ENCODE peak calls at places on chromosomes 5 and 9, in eight cellular contexts. One of them, this sample, is unnamed.

GRCh38 chr9:134258828-134259546 is 67.3 kb upstream of the RXRA start:
- DNase-seq in SHP77 treated with DMSO at 0.1 percent for 48 hours: no peak
- DNase-seq in pons: no peak
- DNase-seq in skeletal muscle cell: no peak
- DNase-seq in left colon: no peak
- DNase-seq in lung microvascular endothelial cell: no peak
- DNase-seq in MCF 10A: no peak
- DNase-seq in A549: no peak
- DNase-seq in this sample: no peak

GRCh38 chr5:79229357-79230174 is 6.4 kb upstream of the JMY start:
- DNase-seq in SHP77 treated with DMSO at 0.1 percent for 48 hours: no peak
- DNase-seq in pons: no peak
- DNase-seq in skeletal muscle cell: peak; percentile 48
- DNase-seq in left colon: no peak
- DNase-seq in lung microvascular endothelial cell: no peak
- DNase-seq in MCF 10A: peak; percentile 48
- DNase-seq in A549: no peak
- DNase-seq in this sample: no peak

GRCh38 chr9:83537331-83538171 is 650 bp downstream of the FRMD3 start:
- DNase-seq in SHP77 treated with DMSO at 0.1 percent for 48 hours: no peak
- DNase-seq in pons: no peak
- DNase-seq in skeletal muscle cell: no peak
- DNase-seq in left colon: no peak
- DNase-seq in lung microvascular endothelial cell: peak; percentile 17
- DNase-seq in MCF 10A: no peak
- DNase-seq in A549: no peak
- DNase-seq in this sample: peak; percentile 27

GRCh38 chr9:136774416-136775045 is 10.2 kb upstream of the LCN15 start:
- DNase-seq in SHP77 treated with DMSO at 0.1 percent for 48 hours: no peak
- DNase-seq in pons: no peak
- DNase-seq in skeletal muscle cell: no peak
- DNase-seq in left colon: no peak
- DNase-seq in lung microvascular endothelial cell: no peak
- DNase-seq in MCF 10A: no peak
- DNase-seq in A549: no peak
- DNase-seq in this sample: no peak

GRCh38 chr5:151675225-151675955 is 11.3 kb downstream of the SPARC start:
- DNase-seq in SHP77 treated with DMSO at 0.1 percent for 48 hours: no peak
- DNase-seq in pons: no peak
- DNase-seq in skeletal muscle cell: no peak
- DNase-seq in left colon: no peak
- DNase-seq in lung microvascular endothelial cell: peak; percentile 69
- DNase-seq in MCF 10A: no peak
- DNase-seq in A549: no peak
- DNase-seq in this sample: peak; percentile 19

GRCh38 chr5:96256795-96257470 is 176.1 kb downstream of the PCSK1 start:
- DNase-seq in SHP77 treated with DMSO at 0.1 percent for 48 hours: peak; percentile 66
- DNase-seq in pons: peak; percentile 59
- DNase-seq in skeletal muscle cell: peak; percentile 66
- DNase-seq in left colon: peak; percentile 32
- DNase-seq in lung microvascular endothelial cell: no peak
- DNase-seq in MCF 10A: peak; percentile 76
- DNase-seq in A549: peak; percentile 54
- DNase-seq in this sample: peak; percentile 52

GRCh38 chr9:36091028-36091953 is 45.2 kb upstream of the GLIPR2 start:
- DNase-seq in SHP77 treated with DMSO at 0.1 percent for 48 hours: no peak
- DNase-seq in pons: no peak
- DNase-seq in skeletal muscle cell: no peak
- DNase-seq in left colon: peak; percentile 64
- DNase-seq in lung microvascular endothelial cell: peak; percentile 94
- DNase-seq in MCF 10A: peak; percentile 27
- DNase-seq in A549: no peak
- DNase-seq in this sample: peak; percentile 63

GRCh38 chr9:132232522-132232921 is 70.7 kb downstream of the NTNG2 start:
- DNase-seq in SHP77 treated with DMSO at 0.1 percent for 48 hours: no peak
- DNase-seq in pons: no peak
- DNase-seq in skeletal muscle cell: no peak
- DNase-seq in left colon: no peak
- DNase-seq in lung microvascular endothelial cell: no peak
- DNase-seq in MCF 10A: no peak
- DNase-seq in A549: no peak
- DNase-seq in this sample: no peak

GRCh38 chr9:21764736-21765245 is 37.6 kb upstream of the MTAP start:
- DNase-seq in SHP77 treated with DMSO at 0.1 percent for 48 hours: no peak
- DNase-seq in pons: no peak
- DNase-seq in skeletal muscle cell: no peak
- DNase-seq in left colon: no peak
- DNase-seq in lung microvascular endothelial cell: no peak
- DNase-seq in MCF 10A: no peak
- DNase-seq in A549: no peak
- DNase-seq in this sample: no peak

GRCh38 chr9:113934167-113934566 is 58.1 kb downstream of the ZNF618 start:
- DNase-seq in SHP77 treated with DMSO at 0.1 percent for 48 hours: no peak
- DNase-seq in pons: no peak
- DNase-seq in skeletal muscle cell: no peak
- DNase-seq in left colon: no peak
- DNase-seq in lung microvascular endothelial cell: no peak
- DNase-seq in MCF 10A: no peak
- DNase-seq in A549: no peak
- DNase-seq in this sample: no peak